ENCODE peak calls at places on chromosomes 4 and X, in nine cellular contexts. A, B, Z, Q, K, I, Y, L and E are unnamed samples.
A peak's percentile ranks its signal among the peaks of the same experiment; 100 is the strongest.

GRCh38 chrX:133698298-133698697 is 283.0 kb upstream of the GPC4 start:
- DNase-seq in B (no peak), K (no peak), Q (no peak), I (peak; percentile 44), Y (no peak), L (no peak), A (peak; percentile 1), Z (peak; percentile 4), E (no peak)

GRCh38 chr4:159191989-159192388 is 89.1 kb downstream of the RAPGEF2 start:
- DNase-seq in Z (no peak), K (peak; percentile 16), B (no peak), Q (no peak), I (peak; percentile 59), L (no peak), Y (no peak), A (peak; percentile 8), E (no peak)

GRCh38 chr4:131370846-131371245 is 1778.2 kb upstream of the PCDH10 start:
- DNase-seq in K (peak; percentile 7), Y (no peak), L (no peak), Q (no peak), Z (no peak), I (no peak), B (no peak), A (peak; percentile 1), E (no peak)

GRCh38 chr4:119725688-119726330 is 97.2 kb upstream of the PDE5A start:
- DNase-seq in I (no peak), B (no peak), K (no peak), A (no peak), L (no peak), Q (no peak), Y (no peak), Z (no peak), E (no peak)

GRCh38 chrX:43813898-43814297 is 68.4 kb downstream of the MAOB start:
- DNase-seq in B (no peak), Z (no peak), Y (no peak), Q (no peak), I (peak; percentile 9), A (no peak), L (no peak), K (no peak), E (no peak)

GRCh38 chr4:32133141-32133540 is 1413.0 kb downstream of the PCDH7 start:
- DNase-seq in L (no peak), I (no peak), Z (no peak), Q (no peak), K (no peak), A (no peak), B (no peak), Y (no peak), E (no peak)

GRCh38 chr4:128510850-128511249 is 223.2 kb upstream of the PGRMC2 start:
- DNase-seq in B (no peak), K (no peak), L (no peak), Y (no peak), A (no peak), Z (no peak), I (no peak), Q (no peak), E (no peak)

GRCh38 chrX:45623266-45623665 is 422.6 kb upstream of the DIPK2B start:
- DNase-seq in K (peak; percentile 20), A (no peak), Y (no peak), I (peak; percentile 79), L (no peak), Q (no peak), Z (peak; percentile 76), B (no peak), E (no peak)

GRCh38 chr4:167578906-167579305 is 344.6 kb upstream of the SPOCK3 start:
- DNase-seq in B (no peak), I (no peak), A (no peak), Y (no peak), K (no peak), L (no peak), Q (no peak), Z (no peak), E (no peak)

GRCh38 chr4:122831515-122832196 is 5.0 kb downstream of the FGF2 start:
- DNase-seq in K (peak; percentile 52), Y (no peak), L (no peak), Z (no peak), Q (no peak), A (peak; percentile 36), I (no peak), B (no peak), E (no peak)

GRCh38 chr4:128961405-128961804 is 131.9 kb downstream of the SCLT1 start:
- DNase-seq in K (no peak), Z (no peak), Q (no peak), Y (no peak), I (no peak), B (no peak), A (no peak), L (no peak), E (no peak)

GRCh38 chr4:121785479-121785878 is 15.6 kb upstream of the EXOSC9 start:
- DNase-seq in A (no peak), I (peak; percentile 74), Q (no peak), Z (no peak), K (no peak), L (no peak), Y (no peak), B (no peak), E (no peak)

GRCh38 chrX:46978341-46979291 is 66.4 kb downstream of the JADE3 start:
- DNase-seq in Z (peak; percentile 32), I (peak; percentile 79), Y (peak; percentile 3), Q (no peak), L (peak; percentile 50), B (peak; percentile 89), K (peak; percentile 70), A (peak; percentile 11), E (peak; percentile 52)

GRCh38 chr4:153758688-153759406 is 977 bp downstream of the RNF175 start:
- DNase-seq in L (no peak), Q (no peak), Z (no peak), B (no peak), K (no peak), A (no peak), Y (no peak), I (no peak), E (no peak)

GRCh38 chr4:174521800-174522182 is 497 bp downstream of the HPGD start:
- DNase-seq in B (no peak), Q (no peak), Y (no peak), I (no peak), A (no peak), L (no peak), Z (no peak), K (no peak), E (peak; percentile 7)

GRCh38 chr4:139556735-139557505 is 901 bp upstream of the SETD7 start:
- DNase-seq in Y (peak; percentile 61), A (peak; percentile 37), B (peak; percentile 95), Z (no peak), I (no peak), K (peak; percentile 74), L (peak; percentile 52), Q (peak; percentile 60), E (peak; percentile 49)

GRCh38 chr4:37430718-37431416 is 186.3 kb downstream of the NWD2 start:
- DNase-seq in A (no peak), B (no peak), K (no peak), Q (no peak), Y (no peak), Z (no peak), L (no peak), I (no peak), E (no peak)

GRCh38 chr4:14022428-14022827 is 394.9 kb upstream of the BOD1L1 start:
- DNase-seq in B (no peak), Z (no peak), I (peak; percentile 25), L (no peak), Q (no peak), K (no peak), Y (no peak), A (no peak), E (no peak)

GRCh38 chr4:183354213-183354612 is 32.0 kb upstream of the CLDN24 start:
- DNase-seq in K (peak; percentile 71), Q (no peak), B (no peak), A (peak; percentile 41), Z (no peak), I (no peak), L (no peak), Y (no peak), E (no peak)

GRCh38 chr4:133801858-133802257 is 399.7 kb downstream of the PABPC4L start:
- DNase-seq in B (no peak), I (no peak), Y (no peak), Q (no peak), A (no peak), K (no peak), L (no peak), Z (no peak), E (no peak)